ENCODE peak calls at places on chromosome 6, in five cellular contexts. O, K, T, Q and B are unnamed samples.

GRCh38 chr6:27810768-27811298 is 101.4 kb downstream of the OR2B2 start:
- DNase-seq in O (no peak), K (no peak), T (no peak), Q (peak; percentile 73), B (peak; percentile 9)

GRCh38 chr6:37391100-37391499 is 37.3 kb downstream of the RNF8 start:
- DNase-seq in O (no peak), K (no peak), T (no peak), Q (no peak), B (no peak)

GRCh38 chr6:73152998-73153757 is 72.1 kb downstream of the KHDC1L start:
- DNase-seq in O (peak; percentile 5), K (no peak), T (no peak), Q (no peak), B (peak; percentile 41)

GRCh38 chr6:11200356-11200755 is 32.1 kb downstream of the NEDD9 start:
- DNase-seq in O (no peak), K (no peak), T (no peak), Q (no peak), B (no peak)

GRCh38 chr6:154138806-154139205 is 99.8 kb downstream of the OPRM1 start:
- DNase-seq in O (no peak), K (no peak), T (no peak), Q (no peak), B (peak; percentile 69)

GRCh38 chr6:35318200-35318844 is 20.7 kb downstream of the DEF6 start:
- DNase-seq in O (peak; percentile 79), K (no peak), T (peak; percentile 89), Q (no peak), B (peak; percentile 81)

GRCh38 chr6:138257638-138258040 is 39.3 kb upstream of the PBOV1 start:
- DNase-seq in O (no peak), K (no peak), T (no peak), Q (no peak), B (no peak)

GRCh38 chr6:23003671-23004598 is 434.6 kb downstream of the HDGFL1 start:
- DNase-seq in O (peak; percentile 64), K (no peak), T (no peak), Q (no peak), B (peak; percentile 16)

GRCh38 chr6:27238010-27238983 is 9.2 kb upstream of the PRSS16 start:
- DNase-seq in O (peak; percentile 30), K (no peak), T (no peak), Q (no peak), B (peak; percentile 42)

GRCh38 chr6:104123227-104123626 is 736.5 kb downstream of the HACE1 start:
- DNase-seq in O (no peak), K (no peak), T (no peak), Q (no peak), B (no peak)

GRCh38 chr6:75208564-75209431 is 2.9 kb upstream of the COL12A1 start:
- DNase-seq in O (peak; percentile 89), K (peak; percentile 66), T (peak; percentile 87), Q (peak; percentile 75), B (peak; percentile 78)

GRCh38 chr6:6981923-6982322 is 125.8 kb upstream of the RREB1 start:
- DNase-seq in O (no peak), K (peak; percentile 51), T (no peak), Q (no peak), B (peak; percentile 54)

GRCh38 chr6:6317825-6318733 is 2.4 kb downstream of the F13A1 start:
- DNase-seq in O (no peak), K (no peak), T (peak; percentile 57), Q (no peak), B (no peak)

GRCh38 chr6:149867876-149868640 is 3.9 kb upstream of the LRP11 start:
- DNase-seq in O (peak; percentile 25), K (no peak), T (no peak), Q (no peak), B (peak; percentile 81)

GRCh38 chr6:25384967-25385366 is 105.8 kb downstream of the CARMIL1 start:
- DNase-seq in O (peak; percentile 38), K (no peak), T (no peak), Q (no peak), B (no peak)

GRCh38 chr6:149719531-149719930 is 1.6 kb upstream of the LATS1 start:
- DNase-seq in O (no peak), K (no peak), T (no peak), Q (no peak), B (no peak)

GRCh38 chr6:147774856-147775255 is 266.4 kb downstream of the SAMD5 start:
- DNase-seq in O (no peak), K (no peak), T (no peak), Q (no peak), B (no peak)
- TF ChIP-seq CTCF in O (peak; percentile 2), K (no peak), T (no peak), Q (peak; percentile 37), B (no peak)

GRCh38 chr6:41938590-41938989 is 3.0 kb downstream of the CCND3 start:
- DNase-seq in O (no peak), K (no peak), T (no peak), Q (no peak), B (no peak)
- H3K4me3 ChIP-seq in O (peak overlapping the region; percentile 98), K (no peak overlapping the region), T (peak overlapping the region; percentile 90), Q (peak overlapping the region; percentile 86), B (no peak overlapping the region)

DNA sequence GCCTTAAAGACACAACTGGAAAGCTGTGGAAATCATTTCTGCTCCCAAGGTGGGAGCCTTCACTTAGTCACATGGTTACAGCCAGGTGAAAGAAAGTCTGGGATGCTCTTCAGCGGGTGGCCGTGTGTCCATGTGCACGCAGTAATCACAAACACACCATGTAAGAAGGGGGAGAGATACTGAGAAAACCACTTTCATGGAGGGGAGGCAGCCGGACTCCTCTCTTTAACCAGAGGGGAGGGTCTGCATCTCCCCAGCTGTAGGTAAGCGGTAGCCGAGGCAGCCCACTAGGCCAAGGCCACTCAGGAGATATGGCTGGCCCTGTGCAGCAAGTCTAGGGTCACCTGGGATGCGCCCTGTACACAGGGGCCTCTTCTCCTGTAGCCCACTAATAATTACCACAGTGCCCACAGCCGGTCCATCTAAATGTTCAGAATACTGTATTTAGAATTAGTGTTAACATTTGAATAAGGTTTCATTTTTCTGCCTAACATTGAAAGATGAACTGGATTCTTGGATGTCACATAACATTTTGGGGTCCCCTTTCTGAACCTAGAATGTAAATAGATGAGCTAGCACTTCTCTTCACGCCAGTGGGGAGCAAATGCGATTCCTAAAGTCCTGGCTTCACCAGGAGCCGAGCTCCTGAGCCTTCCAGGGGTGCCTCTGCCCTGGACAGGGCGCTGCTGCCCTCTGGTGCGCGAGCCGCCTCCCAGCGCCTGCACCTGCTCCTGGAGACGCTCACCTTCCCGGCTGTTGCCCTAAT is 15.9 kb downstream of the GPR31 start:
- DNase-seq in O (peak; percentile 35), K (peak; percentile 24), T (peak; percentile 61), Q (peak; percentile 37), B (peak; percentile 31)
- TF ChIP-seq CTCF in O (peak; percentile 56), K (peak; percentile 88), T (peak; percentile 63), Q (peak; percentile 82), B (peak; percentile 69)

GRCh38 chr6:33206864-33207568 is 1.3 kb upstream of the RING1 start:
- DNase-seq in O (no peak), K (no peak), T (peak; percentile 77), Q (no peak), B (peak; percentile 83)
- H3K4me3 ChIP-seq in O (peak overlapping the region; percentile 89), K (peak overlapping the region; percentile 95), T (peak overlapping the region; percentile 95), Q (peak overlapping the region; percentile 76), B (peak overlapping the region; percentile 79)

GRCh38 chr6:53101006-53101405 is 35.8 kb downstream of the FBXO9 start:
- DNase-seq in O (no peak), K (no peak), T (no peak), Q (no peak), B (no peak)

GRCh38 chr6:53100561-53100960 is 35.4 kb downstream of the FBXO9 start:
- DNase-seq in O (no peak), K (no peak), T (no peak), Q (no peak), B (no peak)

GRCh38 chr6:53104916-53105315 is 39.7 kb downstream of the FBXO9 start:
- DNase-seq in O (no peak), K (no peak), T (no peak), Q (no peak), B (no peak)

GRCh38 chr6:53107091-53107490 is 41.5 kb downstream of the GCM1 start:
- DNase-seq in O (peak; percentile 12), K (no peak), T (no peak), Q (no peak), B (peak; percentile 71)

DNA sequence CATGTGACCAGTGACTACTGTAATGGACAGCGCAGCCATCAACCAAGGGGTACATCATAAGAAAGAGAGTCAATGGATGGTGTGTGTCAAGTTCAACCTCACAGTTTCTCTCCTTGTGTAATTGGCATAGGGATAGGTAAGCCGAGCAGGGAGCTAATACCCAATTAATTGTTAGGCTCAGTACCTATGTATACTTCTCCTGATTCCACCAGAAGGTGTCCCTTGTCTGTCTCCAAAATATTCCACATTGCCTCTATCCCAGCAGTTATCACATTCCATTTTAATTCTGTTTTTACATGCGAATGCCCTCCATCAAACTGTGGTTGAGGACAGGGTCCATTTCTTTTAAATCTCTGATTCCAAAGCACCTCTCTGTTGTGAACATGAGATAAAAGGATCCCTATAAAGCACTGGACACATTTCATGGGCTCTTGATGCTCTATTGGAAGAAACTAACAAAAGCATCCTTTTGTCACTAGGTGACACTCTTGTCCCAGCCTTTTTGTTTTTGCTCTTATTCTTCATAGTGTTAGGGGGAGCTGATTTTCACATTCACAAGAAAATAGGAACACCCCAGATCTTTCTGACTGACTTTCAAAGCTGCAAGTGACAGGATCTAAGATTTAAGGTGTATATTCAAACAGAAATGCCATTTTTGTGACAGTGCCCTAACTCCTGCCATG is 38.9 kb downstream of the FBXO9 start:
- DNase-seq in O (peak; percentile 9), K (no peak), T (no peak), Q (no peak), B (peak; percentile 22)
- TF ChIP-seq CTCF in O (no peak), K (peak; percentile 62), T (peak; percentile 33), Q (peak; percentile 27), B (peak; percentile 22)

GRCh38 chr6:166552600-166552999 is 33.9 kb downstream of the RAMACL start:
- DNase-seq in O (no peak), K (no peak), T (no peak), Q (no peak), B (no peak)

GRCh38 chr6:166555066-166555465 is 31.4 kb downstream of the RAMACL start:
- DNase-seq in O (no peak), K (no peak), T (no peak), Q (no peak), B (no peak)

GRCh38 chr6:166551797-166552495 is 34.5 kb downstream of the RAMACL start:
- DNase-seq in O (no peak), K (no peak), T (no peak), Q (no peak), B (no peak)

GRCh38 chr6:166554316-166554715 is 32.2 kb downstream of the RAMACL start:
- DNase-seq in O (peak; percentile 30), K (no peak), T (no peak), Q (no peak), B (no peak)

DNA sequence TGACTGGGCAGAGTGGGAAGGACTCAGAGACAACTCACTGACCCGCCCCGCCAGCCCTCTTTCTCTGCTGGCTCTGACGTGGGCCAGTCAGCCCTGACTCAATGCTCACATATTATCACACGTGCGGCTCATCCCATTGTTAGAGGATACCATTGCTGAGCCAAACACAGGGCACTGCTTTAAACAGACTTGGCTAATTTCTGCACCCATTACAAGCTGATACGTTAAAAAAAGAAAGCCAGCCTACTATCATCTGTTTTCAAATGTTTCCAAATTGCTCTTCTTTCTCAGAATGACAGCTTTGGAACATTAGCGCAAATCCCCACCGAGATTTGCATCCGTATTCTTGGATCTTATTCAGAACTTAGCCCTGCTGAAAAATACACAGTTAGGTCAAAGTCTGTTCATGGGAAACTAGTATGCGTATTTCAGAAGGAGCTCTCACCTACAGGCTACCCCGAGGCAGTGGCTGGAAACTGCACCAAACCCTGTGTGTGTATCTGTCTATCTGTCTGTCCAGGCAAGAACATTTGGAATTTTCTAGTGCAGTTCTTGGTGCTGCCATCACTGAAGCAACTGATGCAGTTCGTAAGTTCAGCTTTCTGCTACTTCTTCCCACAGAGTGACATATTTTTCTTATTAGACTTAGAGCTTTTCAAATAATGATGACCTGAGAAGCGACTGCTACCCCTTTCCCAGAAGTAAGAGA is 32.8 kb downstream of the RAMACL start:
- DNase-seq in O (peak; percentile 86), K (no peak), T (peak; percentile 84), Q (no peak), B (peak; percentile 91)
- H3K4me3 ChIP-seq in O (no peak overlapping the region), K (no peak overlapping the region), T (peak overlapping the region; percentile 29), Q (no peak overlapping the region), B (no peak overlapping the region)